ENCODE peak calls at places on chromosomes 6 and 20, in six cellular contexts. J is hypothalamus, H is Ammon's horn, R is A172, L is ascending aorta, X is germinal center. Y is an unnamed sample.

GRCh38 chr6:8172510-8172909 is 70.2 kb upstream of the EEF1E1 start:
- DNase-seq in J (no peak), H (no peak), R (no peak), L (no peak), X (no peak), Y (no peak)

GRCh38 chr6:55919909-55920308 is 44.5 kb upstream of the BMP5 start:
- DNase-seq in J (no peak), H (no peak), R (no peak), L (no peak), X (no peak), Y (no peak)

GRCh38 chr6:62285612-62286469 is at the start of gene KHDRBS2:
- DNase-seq in J (peak), H (peak), R (no peak), L (peak), X (peak), Y (peak)

GRCh38 chr6:56643379-56644089 is 845 bp upstream of the DST start:
- DNase-seq in J (no peak), H (no peak), R (no peak), L (no peak), X (no peak), Y (no peak)

GRCh38 chr20:58381627-58382026 is 7.4 kb upstream of the VAPB start:
- DNase-seq in J (no peak), H (no peak), R (no peak), L (no peak), X (no peak), Y (no peak)

GRCh38 chr20:3606021-3606420 is 57.2 kb downstream of the GFRA4 start:
- DNase-seq in J (no peak), H (no peak), R (peak), L (no peak), X (no peak), Y (no peak)

GRCh38 chr20:1473821-1474220 is 7.2 kb upstream of the NSFL1C start:
- DNase-seq in J (no peak), H (no peak), R (no peak), L (no peak), X (no peak), Y (no peak)

GRCh38 chr6:1771324-1771723 is 161.6 kb downstream of the FOXC1 start:
- DNase-seq in J (no peak), H (no peak), R (no peak), L (no peak), X (no peak), Y (no peak)

GRCh38 chr6:135021310-135022049 is 33.1 kb downstream of the HBS1L start:
- DNase-seq in J (no peak), H (no peak), R (no peak), L (no peak), X (no peak), Y (no peak)

GRCh38 chr6:170024940-170025339 is 265.9 kb downstream of the DLL1 start:
- DNase-seq in J (no peak), H (peak), R (no peak), L (no peak), X (no peak), Y (no peak)

GRCh38 chr6:89348372-89348771 is 4.2 kb downstream of the UBE2J1 start:
- DNase-seq in J (no peak), H (no peak), R (no peak), L (no peak), X (no peak), Y (no peak)

GRCh38 chr6:131755597-131755996 is 44.8 kb upstream of the CTAGE9 start:
- DNase-seq in J (no peak), H (no peak), R (peak), L (no peak), X (no peak), Y (no peak)

GRCh38 chr6:112468359-112468758 is 121.2 kb downstream of the RFPL4B start:
- DNase-seq in J (no peak), H (no peak), R (peak), L (no peak), X (no peak), Y (no peak)

GRCh38 chr20:33145521-33145920 is 22.4 kb upstream of the BPIFA2 start:
- DNase-seq in J (no peak), H (no peak), R (no peak), L (no peak), X (no peak), Y (no peak)

GRCh38 chr6:52155791-52156576 is 30.2 kb upstream of the IL17A start:
- DNase-seq in J (no peak), H (no peak), R (peak), L (no peak), X (no peak), Y (no peak)

GRCh38 chr20:50625986-50626677 is 65.2 kb downstream of the RIPOR3 start:
- DNase-seq in J (no peak), H (no peak), R (peak), L (no peak), X (no peak), Y (peak)

GRCh38 chr6:31462026-31462963 is 35.6 kb upstream of the MICB start:
- DNase-seq in J (no peak), H (no peak), R (no peak), L (no peak), X (no peak), Y (no peak)

GRCh38 chr6:129031051-129031599 is 148.2 kb downstream of the LAMA2 start:
- DNase-seq in J (no peak), H (no peak), R (no peak), L (no peak), X (no peak), Y (no peak)

GRCh38 chr6:90098025-90098474 is 198.6 kb downstream of the BACH2 start:
- DNase-seq in J (peak), H (peak), R (peak), L (peak), X (no peak), Y (no peak)

GRCh38 chr6:158452191-158452590 is 107.7 kb upstream of the TMEM181 start:
- DNase-seq in J (no peak), H (no peak), R (no peak), L (no peak), X (no peak), Y (no peak)

GRCh38 chr20:58139849-58140786 is 88.3 kb downstream of the ANKRD60 start:
- DNase-seq in J (no peak), H (no peak), R (no peak), L (no peak), X (no peak), Y (peak)

GRCh38 chr6:14549319-14549770 is 431.8 kb downstream of the CD83 start:
- DNase-seq in J (no peak), H (peak), R (no peak), L (no peak), X (no peak), Y (no peak)

GRCh38 chr6:13436691-13437568 is 50.5 kb downstream of the GFOD1 start:
- DNase-seq in J (no peak), H (no peak), R (no peak), L (no peak), X (no peak), Y (no peak)

GRCh38 chr6:827431-827830 is 134.5 kb upstream of the EXOC2 start:
- DNase-seq in J (no peak), H (no peak), R (no peak), L (no peak), X (no peak), Y (no peak)

GRCh38 chr20:62938105-62938888 is at the start of gene GID8:
- DNase-seq in J (peak), H (peak), R (no peak), L (no peak), X (no peak), Y (no peak)

GRCh38 chr6:4281341-4282293 is 146.2 kb upstream of the ECI2 start:
- DNase-seq in J (peak), H (peak), R (no peak), L (no peak), X (peak), Y (peak)

GRCh38 chr20:47150403-47151152 is 205.9 kb downstream of the ZMYND8 start:
- DNase-seq in J (no peak), H (peak), R (peak), L (peak), X (peak), Y (peak)

Y was measured in ecto neural progenitor cell.